ENCODE peak calls at places on chromosomes 12 and 14, in four cellular contexts. A, G, N and Y are unnamed samples.
A peak's percentile ranks its signal among the peaks of the same experiment; 100 is the strongest.

GRCh38 chr12:57404966-57405640 is 25.7 kb downstream of the R3HDM2 start:
- DNase-seq in G (no peak), N (no peak), A (no peak), Y (no peak)

GRCh38 chr14:95562892-95563685 is 28.2 kb downstream of the GLRX5 start:
- DNase-seq in N (no peak), A (peak; percentile 40), G (peak; percentile 43), Y (peak; percentile 57)

GRCh38 chr14:69263364-69263763 is 3.4 kb downstream of the GALNT16 start:
- DNase-seq in G (peak; percentile 99), A (no peak), N (peak; percentile 84), Y (peak; percentile 71)

GRCh38 chr12:39752482-39753147 is 133.0 kb upstream of the ABCD2 start:
- DNase-seq in A (no peak), N (no peak), G (no peak), Y (no peak)

GRCh38 chr14:102986810-102987579 is 64.5 kb downstream of the AMN start:
- DNase-seq in A (no peak), N (peak; percentile 38), G (peak; percentile 81), Y (peak; percentile 79)

GRCh38 chr14:95059126-95059525 is 98.2 kb downstream of the DICER1 start:
- DNase-seq in N (no peak), A (no peak), G (no peak), Y (no peak)

GRCh38 chr14:99733551-99734405 is 49.7 kb downstream of the CYP46A1 start:
- DNase-seq in N (no peak), A (no peak), G (no peak), Y (no peak)

GRCh38 chr12:60539592-60539991 is 943.8 kb downstream of the SLC16A7 start:
- DNase-seq in A (peak; percentile 47), N (no peak), G (no peak), Y (peak; percentile 12)

GRCh38 chr14:59455411-59455810 is 9.8 kb downstream of the GPR135 start:
- DNase-seq in G (peak; percentile 98), N (no peak), A (no peak), Y (no peak)

GRCh38 chr14:94293578-94293924 is 483 bp upstream of the SERPINA10 start:
- DNase-seq in G (no peak), A (no peak), N (no peak), Y (no peak)

GRCh38 chr12:82774666-82775065 is 88.0 kb downstream of the TMTC2 start:
- DNase-seq in A (no peak), N (no peak), G (no peak), Y (no peak)

GRCh38 chr12:989751-990278 is 1.2 kb upstream of the ERC1 start:
- DNase-seq in N (no peak), A (no peak), G (peak; percentile 92), Y (peak; percentile 73)

GRCh38 chr12:12610711-12611110 is 965 bp upstream of the CREBL2 start:
- DNase-seq in G (no peak), N (no peak), A (no peak), Y (no peak)
- H3K4me3 ChIP-seq in G (peak overlapping the region; percentile 89), N (no peak overlapping the region), A (peak overlapping the region; percentile 71), Y (no peak overlapping the region)

GRCh38 chr12:113057565-113058485 is 1.3 kb downstream of the DTX1 start:
- DNase-seq in N (no peak), A (no peak), G (no peak), Y (no peak)
- H3K4me3 ChIP-seq in N (no peak overlapping the region), A (no peak overlapping the region), G (no peak overlapping the region), Y (no peak overlapping the region)

DNA sequence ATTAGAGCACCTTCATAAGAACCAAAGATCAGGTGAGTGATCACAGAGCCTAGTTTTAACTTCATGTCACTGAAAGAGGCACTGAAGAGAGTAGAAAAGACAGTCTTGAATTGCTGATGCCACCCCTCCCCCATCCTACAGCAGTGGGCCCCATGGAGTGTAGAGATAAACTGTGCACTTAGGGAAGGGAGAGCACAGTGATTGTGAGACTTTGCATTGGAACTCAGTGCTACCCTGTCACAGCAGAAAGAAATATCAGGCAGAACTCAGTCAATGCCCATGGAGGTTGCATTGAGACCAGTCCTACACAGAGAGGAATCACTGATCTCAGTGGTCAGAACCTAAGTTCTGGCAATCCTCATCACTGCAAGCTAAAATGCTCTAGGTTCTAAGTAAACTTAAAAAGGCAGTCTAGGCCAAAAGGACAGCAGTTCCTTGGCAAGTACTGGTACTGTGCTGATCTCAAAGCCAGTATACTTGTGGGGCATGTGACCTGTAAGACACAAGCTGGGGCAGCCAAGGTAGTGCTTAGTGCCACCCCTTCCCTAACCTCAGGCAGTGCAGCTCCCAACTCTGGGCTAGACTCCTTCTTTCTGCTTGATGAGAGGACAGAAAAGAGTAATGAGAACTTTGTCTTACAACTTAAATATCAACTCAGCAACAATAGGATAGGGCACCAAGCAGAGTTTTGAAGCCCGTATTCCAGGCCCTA is 94.1 kb downstream of the FSCB start:
- DNase-seq in A (no peak), N (no peak), G (no peak), Y (no peak)
- H3K4me3 ChIP-seq in A (no peak overlapping the region), N (no peak overlapping the region), G (no peak overlapping the region), Y (no peak overlapping the region)

GRCh38 chr14:36647827-36648753 is 13.6 kb upstream of the PAX9 start:
- DNase-seq in G (peak; percentile 47), N (no peak), A (no peak), Y (peak; percentile 17)

GRCh38 chr14:36652542-36653201 is 9.0 kb upstream of the PAX9 start:
- DNase-seq in N (no peak), A (no peak), G (peak; percentile 16), Y (no peak)

GRCh38 chr14:36646664-36647416 is 14.8 kb upstream of the PAX9 start:
- DNase-seq in A (no peak), G (no peak), N (no peak), Y (no peak)

GRCh38 chr14:36649872-36650650 is 11.6 kb upstream of the PAX9 start:
- DNase-seq in N (no peak), G (no peak), A (no peak), Y (no peak)

GRCh38 chr14:36647417-36647826 is 14.2 kb upstream of the PAX9 start:
- DNase-seq in A (no peak), N (no peak), G (no peak), Y (no peak)
- H3K4me3 ChIP-seq in A (no peak overlapping the region), N (peak overlapping the region; percentile 4), G (no peak overlapping the region), Y (no peak overlapping the region)